ENCODE peak calls at places on chromosomes 7 and 10, in nine cellular contexts. One of them, this sample, is unnamed. For H3K9me3, the result is how much of the 10 kb centered on the place peaks cover.

GRCh38 chr7:16079723-16080122 is 341.6 kb downstream of the CRPPA start:
- DNase-seq in AG04450: no peak
- DNase-seq in Caco-2: no peak
- DNase-seq in lower lobe of right lung: no peak
- DNase-seq in right cardiac atrium: no peak
- DNase-seq in psoas muscle: no peak
- DNase-seq in OCI-LY7: no peak
- DNase-seq in CD4-positive, alpha-beta memory T cell: no peak
- DNase-seq in hepatocyte: no peak
- DNase-seq in this sample: no peak

GRCh38 chr10:52387744-52388143 is 73.7 kb downstream of the DKK1 start:
- DNase-seq in AG04450: no peak
- DNase-seq in Caco-2: no peak
- DNase-seq in lower lobe of right lung: no peak
- DNase-seq in right cardiac atrium: no peak
- DNase-seq in psoas muscle: no peak
- DNase-seq in OCI-LY7: no peak
- DNase-seq in CD4-positive, alpha-beta memory T cell: no peak
- DNase-seq in hepatocyte: no peak
- DNase-seq in this sample: no peak

GRCh38 chr10:78178940-78179339 is 145.3 kb downstream of the RPS24 start:
- DNase-seq in AG04450: no peak
- DNase-seq in Caco-2: no peak
- DNase-seq in lower lobe of right lung: peak
- DNase-seq in right cardiac atrium: peak
- DNase-seq in psoas muscle: no peak
- DNase-seq in OCI-LY7: no peak
- DNase-seq in CD4-positive, alpha-beta memory T cell: no peak
- DNase-seq in hepatocyte: no peak
- DNase-seq in this sample: no peak

GRCh38 chr10:1360581-1361164 is 304.5 kb downstream of the WDR37 start:
- DNase-seq in AG04450: no peak
- DNase-seq in Caco-2: no peak
- DNase-seq in lower lobe of right lung: no peak
- DNase-seq in right cardiac atrium: peak
- DNase-seq in psoas muscle: no peak
- DNase-seq in OCI-LY7: no peak
- DNase-seq in CD4-positive, alpha-beta memory T cell: no peak
- DNase-seq in hepatocyte: peak
- DNase-seq in this sample: no peak

GRCh38 chr7:91880413-91881241 is at the start of gene MTERF1:
- DNase-seq in AG04450: peak
- DNase-seq in Caco-2: peak
- DNase-seq in lower lobe of right lung: peak
- DNase-seq in right cardiac atrium: peak
- DNase-seq in psoas muscle: peak
- DNase-seq in OCI-LY7: peak
- DNase-seq in CD4-positive, alpha-beta memory T cell: peak
- DNase-seq in hepatocyte: peak
- DNase-seq in this sample: peak

GRCh38 chr10:19412531-19412930 is 363.9 kb downstream of the MALRD1 start:
- DNase-seq in AG04450: peak
- DNase-seq in Caco-2: peak
- DNase-seq in lower lobe of right lung: no peak
- DNase-seq in right cardiac atrium: no peak
- DNase-seq in psoas muscle: no peak
- DNase-seq in OCI-LY7: no peak
- DNase-seq in CD4-positive, alpha-beta memory T cell: no peak
- DNase-seq in hepatocyte: peak
- DNase-seq in this sample: no peak

GRCh38 chr7:29224726-29225125 is 30.2 kb downstream of the CHN2 start:
- DNase-seq in AG04450: no peak
- DNase-seq in Caco-2: no peak
- DNase-seq in lower lobe of right lung: no peak
- DNase-seq in right cardiac atrium: no peak
- DNase-seq in psoas muscle: no peak
- DNase-seq in OCI-LY7: no peak
- DNase-seq in CD4-positive, alpha-beta memory T cell: no peak
- DNase-seq in hepatocyte: no peak
- DNase-seq in this sample: no peak

GRCh38 chr10:101512741-101513140 is 75.3 kb downstream of the POLL start:
- DNase-seq in AG04450: no peak
- DNase-seq in Caco-2: no peak
- DNase-seq in lower lobe of right lung: no peak
- DNase-seq in right cardiac atrium: no peak
- DNase-seq in psoas muscle: no peak
- DNase-seq in OCI-LY7: no peak
- DNase-seq in CD4-positive, alpha-beta memory T cell: no peak
- DNase-seq in hepatocyte: no peak
- DNase-seq in this sample: no peak

GRCh38 chr7:72709909-72710308 is 118.1 kb downstream of the TYW1B start:
- DNase-seq in AG04450: no peak
- DNase-seq in Caco-2: no peak
- DNase-seq in lower lobe of right lung: no peak
- DNase-seq in right cardiac atrium: no peak
- DNase-seq in psoas muscle: no peak
- DNase-seq in OCI-LY7: no peak
- DNase-seq in CD4-positive, alpha-beta memory T cell: no peak
- DNase-seq in hepatocyte: no peak
- DNase-seq in this sample: no peak

GRCh38 chr7:84738583-84739150 is 448.2 kb downstream of the SEMA3D start:
- DNase-seq in AG04450: no peak
- DNase-seq in Caco-2: no peak
- DNase-seq in lower lobe of right lung: no peak
- DNase-seq in right cardiac atrium: no peak
- DNase-seq in psoas muscle: no peak
- DNase-seq in OCI-LY7: no peak
- DNase-seq in CD4-positive, alpha-beta memory T cell: no peak
- DNase-seq in hepatocyte: no peak
- DNase-seq in this sample: no peak

GRCh38 chr10:62652114-62652513 is 152.4 kb upstream of the ADO start:
- DNase-seq in AG04450: no peak
- DNase-seq in Caco-2: no peak
- DNase-seq in lower lobe of right lung: no peak
- DNase-seq in right cardiac atrium: no peak
- DNase-seq in psoas muscle: no peak
- DNase-seq in OCI-LY7: no peak
- DNase-seq in CD4-positive, alpha-beta memory T cell: no peak
- DNase-seq in hepatocyte: no peak
- DNase-seq in this sample: no peak

GRCh38 chr7:37534893-37535610 is 86.4 kb upstream of the ELMO1 start:
- DNase-seq in AG04450: no peak
- DNase-seq in Caco-2: no peak
- DNase-seq in lower lobe of right lung: no peak
- DNase-seq in right cardiac atrium: no peak
- DNase-seq in psoas muscle: no peak
- DNase-seq in OCI-LY7: no peak
- DNase-seq in CD4-positive, alpha-beta memory T cell: no peak
- DNase-seq in hepatocyte: no peak
- DNase-seq in this sample: no peak

GRCh38 chr7:157827045-157827862 is 490.4 kb downstream of the DNAJB6 start:
- DNase-seq in AG04450: no peak
- DNase-seq in Caco-2: no peak
- DNase-seq in lower lobe of right lung: no peak
- DNase-seq in right cardiac atrium: no peak
- DNase-seq in psoas muscle: no peak
- DNase-seq in OCI-LY7: no peak
- DNase-seq in CD4-positive, alpha-beta memory T cell: no peak
- DNase-seq in hepatocyte: no peak
- DNase-seq in this sample: no peak

GRCh38 chr7:157828881-157829280 is 492.1 kb downstream of the DNAJB6 start:
- DNase-seq in AG04450: no peak
- DNase-seq in Caco-2: no peak
- DNase-seq in lower lobe of right lung: no peak
- DNase-seq in right cardiac atrium: no peak
- DNase-seq in psoas muscle: no peak
- DNase-seq in OCI-LY7: no peak
- DNase-seq in CD4-positive, alpha-beta memory T cell: no peak
- DNase-seq in hepatocyte: no peak
- DNase-seq in this sample: no peak

GRCh38 chr7:157828190-157828589 is 491.4 kb downstream of the DNAJB6 start:
- DNase-seq in AG04450: no peak
- DNase-seq in Caco-2: no peak
- DNase-seq in lower lobe of right lung: no peak
- DNase-seq in right cardiac atrium: no peak
- DNase-seq in psoas muscle: no peak
- DNase-seq in OCI-LY7: no peak
- DNase-seq in CD4-positive, alpha-beta memory T cell: no peak
- DNase-seq in hepatocyte: no peak
- DNase-seq in this sample: no peak

GRCh38 chr7:157826566-157826965 is 489.8 kb downstream of the DNAJB6 start:
- DNase-seq in AG04450: no peak
- DNase-seq in Caco-2: no peak
- DNase-seq in lower lobe of right lung: no peak
- DNase-seq in right cardiac atrium: no peak
- DNase-seq in psoas muscle: no peak
- DNase-seq in OCI-LY7: no peak
- DNase-seq in CD4-positive, alpha-beta memory T cell: no peak
- DNase-seq in hepatocyte: no peak
- DNase-seq in this sample: no peak

DNA sequence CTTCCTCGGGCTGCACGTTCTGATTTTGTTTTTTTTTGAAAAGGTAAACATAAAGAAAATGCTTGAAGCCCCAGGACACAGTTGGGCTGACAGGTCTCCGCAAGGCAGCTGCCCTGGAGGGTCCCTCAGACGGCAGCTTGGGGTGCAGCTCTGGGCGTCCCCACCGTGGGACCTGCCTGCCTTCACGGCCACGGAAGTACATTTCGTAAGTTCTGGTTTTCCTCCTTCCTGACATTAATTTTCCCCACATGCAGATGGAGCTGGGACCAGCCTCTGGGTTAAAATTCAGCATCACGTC is 491.0 kb downstream of the DNAJB6 start:
- DNase-seq in AG04450: no peak
- DNase-seq in Caco-2: no peak
- DNase-seq in lower lobe of right lung: no peak
- DNase-seq in right cardiac atrium: no peak
- DNase-seq in psoas muscle: no peak
- DNase-seq in OCI-LY7: no peak
- DNase-seq in CD4-positive, alpha-beta memory T cell: no peak
- DNase-seq in hepatocyte: no peak
- DNase-seq in this sample: no peak
- H3K9me3 ChIP-seq in AG04450: half or more
- H3K9me3 ChIP-seq in Caco-2: under half
- H3K9me3 ChIP-seq in lower lobe of right lung: under half
- H3K9me3 ChIP-seq in right cardiac atrium: under half
- H3K9me3 ChIP-seq in psoas muscle: under half
- H3K9me3 ChIP-seq in OCI-LY7: under half
- H3K9me3 ChIP-seq in CD4-positive, alpha-beta memory T cell: under half
- H3K9me3 ChIP-seq in hepatocyte: under half
- H3K9me3 ChIP-seq in this sample: under half

DNA sequence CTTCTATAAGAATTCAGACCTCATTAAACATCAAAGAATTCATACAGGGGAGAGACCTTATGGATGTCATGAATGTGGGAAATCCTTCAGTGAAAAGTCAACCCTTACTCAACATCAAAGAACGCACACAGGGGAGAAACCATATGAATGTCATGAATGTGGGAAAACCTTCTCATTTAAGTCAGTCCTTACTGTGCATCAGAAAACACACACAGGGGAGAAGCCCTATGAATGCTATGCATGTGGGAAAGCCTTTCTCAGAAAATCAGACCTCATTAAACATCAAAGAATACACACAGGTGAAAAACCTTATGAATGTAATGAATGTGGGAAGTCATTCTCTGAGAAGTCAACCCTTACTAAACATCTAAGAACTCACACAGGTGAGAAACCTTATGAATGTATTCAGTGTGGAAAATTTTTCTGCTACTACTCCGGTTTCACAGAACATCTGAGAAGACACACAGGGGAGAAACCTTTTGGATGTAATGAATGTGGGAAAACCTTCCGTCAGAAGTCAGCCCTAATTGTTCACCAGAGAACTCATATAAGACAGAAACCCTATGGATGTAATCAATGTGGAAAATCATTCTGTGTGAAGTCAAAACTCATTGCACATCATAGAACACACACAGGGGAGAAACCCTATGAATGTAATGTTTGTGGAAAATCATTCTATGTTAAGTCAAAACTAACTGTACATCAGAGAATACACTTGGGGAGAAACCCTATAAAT is 24.1 kb downstream of the ZNF37A start:
- DNase-seq in AG04450: no peak
- DNase-seq in Caco-2: peak
- DNase-seq in lower lobe of right lung: no peak
- DNase-seq in right cardiac atrium: no peak
- DNase-seq in psoas muscle: no peak
- DNase-seq in OCI-LY7: no peak
- DNase-seq in CD4-positive, alpha-beta memory T cell: no peak
- DNase-seq in hepatocyte: no peak
- DNase-seq in this sample: no peak
- H3K9me3 ChIP-seq in AG04450: under half
- H3K9me3 ChIP-seq in Caco-2: half or more
- H3K9me3 ChIP-seq in lower lobe of right lung: half or more
- H3K9me3 ChIP-seq in right cardiac atrium: under half
- H3K9me3 ChIP-seq in psoas muscle: half or more
- H3K9me3 ChIP-seq in OCI-LY7: under half
- H3K9me3 ChIP-seq in CD4-positive, alpha-beta memory T cell: under half
- H3K9me3 ChIP-seq in hepatocyte: under half
- H3K9me3 ChIP-seq in this sample: half or more

GRCh38 chr7:57487957-57488356 is 38.0 kb downstream of the ZNF716 start:
- DNase-seq in AG04450: no peak
- DNase-seq in Caco-2: no peak
- DNase-seq in lower lobe of right lung: no peak
- DNase-seq in right cardiac atrium: no peak
- DNase-seq in psoas muscle: no peak
- DNase-seq in OCI-LY7: no peak
- DNase-seq in CD4-positive, alpha-beta memory T cell: no peak
- DNase-seq in hepatocyte: no peak
- DNase-seq in this sample: no peak
- H3K9me3 ChIP-seq in AG04450: half or more
- H3K9me3 ChIP-seq in Caco-2: under half
- H3K9me3 ChIP-seq in lower lobe of right lung: under half
- H3K9me3 ChIP-seq in right cardiac atrium: under half
- H3K9me3 ChIP-seq in psoas muscle: under half
- H3K9me3 ChIP-seq in OCI-LY7: under half
- H3K9me3 ChIP-seq in CD4-positive, alpha-beta memory T cell: under half
- H3K9me3 ChIP-seq in hepatocyte: under half
- H3K9me3 ChIP-seq in this sample: under half

DNA sequence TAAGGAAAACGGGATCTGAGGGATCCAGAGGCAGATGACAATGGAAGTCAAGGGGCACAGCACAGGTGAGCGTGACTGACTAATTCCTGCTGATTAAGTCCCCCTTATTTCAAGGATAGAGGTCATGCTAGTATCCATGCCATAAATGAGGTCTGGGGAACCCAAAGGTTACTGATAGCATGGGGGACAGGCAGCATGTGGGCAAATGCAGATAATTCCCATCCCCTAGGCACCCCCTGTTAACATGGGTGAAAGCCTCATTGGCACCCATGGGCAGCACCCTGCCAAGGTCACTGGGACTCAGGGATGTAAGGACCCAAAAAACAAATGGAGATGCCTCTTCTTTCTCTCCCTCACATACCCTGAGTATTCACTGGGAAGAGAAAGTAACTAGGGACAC is 139.7 kb downstream of the WDR11 start:
- DNase-seq in AG04450: no peak
- DNase-seq in Caco-2: no peak
- DNase-seq in lower lobe of right lung: no peak
- DNase-seq in right cardiac atrium: no peak
- DNase-seq in psoas muscle: no peak
- DNase-seq in OCI-LY7: no peak
- DNase-seq in CD4-positive, alpha-beta memory T cell: no peak
- DNase-seq in hepatocyte: no peak
- DNase-seq in this sample: no peak
- H3K9me3 ChIP-seq in AG04450: under half
- H3K9me3 ChIP-seq in Caco-2: half or more
- H3K9me3 ChIP-seq in lower lobe of right lung: under half
- H3K9me3 ChIP-seq in right cardiac atrium: under half
- H3K9me3 ChIP-seq in psoas muscle: under half
- H3K9me3 ChIP-seq in OCI-LY7: under half
- H3K9me3 ChIP-seq in CD4-positive, alpha-beta memory T cell: under half
- H3K9me3 ChIP-seq in hepatocyte: under half
- H3K9me3 ChIP-seq in this sample: under half